ENCODE peak calls at places on chromosomes 5 and 9, in nine cellular contexts. A is IMR-90; M is brain microvascular endothelial cell; S is activated T-helper 2 cell treated with anti-CD3 and anti-CD28 coated beads, Interferon-gamma antibody, Interleukin-2, Interleukin-4, amounts not matched to agents 10 μg/mL and 5 μg/mL and 100 μg/mL, durations not matched to agents 14 hours and 24 hours and 36 hours; Q is AG09319; W is SK-MEL-5; O is D341Med; Y is NCI-H774; B is epithelial cell of proximal tubule. I is an unnamed sample.

GRCh38 chr9:126509718-126510117 is 104.0 kb upstream of the LMX1B start:
- DNase-seq in A (no peak), M (no peak), S (no peak), Q (no peak), W (no peak), O (no peak), Y (no peak), B (no peak), I (no peak)

GRCh38 chr5:60844429-60844890 is 391 bp upstream of the ELOVL7 start:
- DNase-seq in A (peak; percentile 29), M (peak; percentile 14), S (no peak), Q (no peak), W (peak; percentile 23), O (peak; percentile 20), Y (peak; percentile 47), B (no peak), I (no peak)

GRCh38 chr9:68808481-68808880 is 103.4 kb downstream of the PIP5K1B start:
- DNase-seq in A (no peak), M (no peak), S (no peak), Q (no peak), W (no peak), O (no peak), Y (peak; percentile 83), B (no peak), I (no peak)

GRCh38 chr5:143194713-143195112 is 208.8 kb downstream of the NR3C1 start:
- DNase-seq in A (no peak), M (no peak), S (no peak), Q (no peak), W (no peak), O (no peak), Y (no peak), B (no peak), I (no peak)

GRCh38 chr9:4661165-4662095 is 664 bp upstream of the PLPP6 start:
- DNase-seq in A (peak; percentile 55), M (no peak), S (no peak), Q (no peak), W (no peak), O (no peak), Y (no peak), B (no peak), I (no peak)

GRCh38 chr5:58151414-58151813 is 308.5 kb downstream of the PLK2 start:
- DNase-seq in A (no peak), M (no peak), S (no peak), Q (no peak), W (no peak), O (no peak), Y (no peak), B (no peak), I (no peak)

GRCh38 chr9:114035845-114036785 is 42.0 kb downstream of the AMBP start:
- DNase-seq in A (no peak), M (no peak), S (no peak), Q (no peak), W (no peak), O (peak; percentile 6), Y (no peak), B (no peak), I (no peak)

GRCh38 chr5:40406426-40407211 is 273.1 kb upstream of the PTGER4 start:
- DNase-seq in A (no peak), M (no peak), S (no peak), Q (no peak), W (no peak), O (no peak), Y (no peak), B (no peak), I (no peak)

GRCh38 chr9:19876569-19877316 is 87.9 kb upstream of the SLC24A2 start:
- DNase-seq in A (no peak), M (peak; percentile 31), S (no peak), Q (no peak), W (no peak), O (no peak), Y (no peak), B (no peak), I (no peak)

GRCh38 chr9:135067091-135067710 is 20.3 kb upstream of the OLFM1 start:
- DNase-seq in A (no peak), M (no peak), S (no peak), Q (no peak), W (no peak), O (no peak), Y (no peak), B (no peak), I (no peak)

GRCh38 chr9:130432796-130433167 is 12.0 kb upstream of the ASS1 start:
- DNase-seq in A (no peak), M (no peak), S (no peak), Q (no peak), W (no peak), O (no peak), Y (no peak), B (no peak), I (no peak)

GRCh38 chr9:26163931-26164330 is 485.7 kb upstream of the TUSC1 start:
- DNase-seq in A (peak; percentile 70), M (no peak), S (no peak), Q (no peak), W (no peak), O (no peak), Y (no peak), B (no peak), I (no peak)

GRCh38 chr5:179765400-179765799 is 28.4 kb upstream of the LTC4S start:
- DNase-seq in A (peak; percentile 85), M (peak; percentile 90), S (no peak), Q (peak; percentile 38), W (no peak), O (no peak), Y (no peak), B (no peak), I (no peak)